ENCODE peak calls at places on chromosomes 3 and 15, in nine cellular contexts. O is esophagus muscularis mucosa; Q is GM03348; R is lower lobe of right lung; W is HT-29; I is HuH-7; X is stimulated activated CD8-positive, alpha-beta memory T cell treated with anti-CD3 and anti-CD28 coated beads, Interleukin-15, amount 100 ng/mL, for 24 hours; G is activated naive CD4-positive, alpha-beta T cell treated with anti-CD3 and anti-CD28 coated beads, Interleukin-2, amount 50 U/mL, for 72 hours; V is OCI-M1. U is an unnamed sample.
A peak's percentile ranks its signal among the peaks of the same experiment; 100 is the strongest.

GRCh38 chr3:195259146-195259563 is 11.8 kb downstream of the XXYLT1 start:
- DNase-seq in O (no peak), Q (peak; percentile 64), R (no peak), W (peak; percentile 68), I (no peak), X (no peak), G (no peak), V (peak; percentile 78), U (peak; percentile 72)

GRCh38 chr3:157956850-157957249 is 149.4 kb downstream of the SHOX2 start:
- DNase-seq in O (no peak), Q (no peak), R (no peak), W (no peak), I (no peak), X (no peak), G (no peak), V (no peak), U (no peak)

GRCh38 chr3:104755791-104756190 is 610.9 kb upstream of the ALCAM start:
- DNase-seq in O (no peak), Q (no peak), R (no peak), W (no peak), I (no peak), X (no peak), G (no peak), V (no peak), U (no peak)

GRCh38 chr15:85100186-85100937 is 118.7 kb downstream of the PDE8A start:
- DNase-seq in O (no peak), Q (no peak), R (peak; percentile 91), W (no peak), I (no peak), X (no peak), G (no peak), V (no peak), U (no peak)

GRCh38 chr3:52193059-52193458 is 4.9 kb upstream of the ALAS1 start:
- DNase-seq in O (no peak), Q (peak; percentile 51), R (no peak), W (no peak), I (no peak), X (no peak), G (no peak), V (no peak), U (no peak)

GRCh38 chr3:73765878-73766564 is 141.3 kb upstream of the PDZRN3 start:
- DNase-seq in O (no peak), Q (peak; percentile 47), R (no peak), W (no peak), I (no peak), X (no peak), G (no peak), V (peak; percentile 65), U (no peak)

GRCh38 chr3:1469687-1470086 is 376.9 kb downstream of the CNTN6 start:
- DNase-seq in O (no peak), Q (no peak), R (no peak), W (peak; percentile 9), I (no peak), X (no peak), G (no peak), V (no peak), U (no peak)

GRCh38 chr15:39194431-39194830 is 386.4 kb upstream of the THBS1 start:
- DNase-seq in O (no peak), Q (no peak), R (no peak), W (no peak), I (no peak), X (no peak), G (no peak), V (no peak), U (no peak)

GRCh38 chr3:143366672-143367071 is 247.1 kb downstream of the CHST2 start:
- DNase-seq in O (no peak), Q (no peak), R (no peak), W (no peak), I (no peak), X (no peak), G (no peak), V (peak; percentile 69), U (no peak)

GRCh38 chr3:111676177-111677021 is 81.3 kb upstream of the ZBED2 start:
- DNase-seq in O (no peak), Q (no peak), R (no peak), W (peak; percentile 83), I (no peak), X (no peak), G (no peak), V (no peak), U (peak; percentile 77)

GRCh38 chr15:56251315-56252091 is 7.8 kb upstream of the RFX7 start:
- DNase-seq in O (no peak), Q (no peak), R (no peak), W (no peak), I (no peak), X (no peak), G (no peak), V (peak; percentile 94), U (no peak)

U was measured in NCI-H1417.